ENCODE peak calls at places on chromosomes 4 and X, in five cellular contexts. W is CD8-positive, alpha-beta T cell; Y is upper lobe of right lung; F is HepG2; B is tibial nerve. E is an unnamed sample.
A peak's percentile ranks its signal among the peaks of the same experiment; 100 is the strongest.

GRCh38 chr4:86876894-86877685 is 15.1 kb downstream of the C4orf36 start:
- DNase-seq in F (no peak), B (no peak), Y (no peak), W (no peak), E (no peak)

GRCh38 chrX:9860826-9861225 is 74.6 kb downstream of the SHROOM2 start:
- DNase-seq in B (no peak), W (no peak), F (no peak), Y (no peak), E (no peak)

GRCh38 chrX:108219949-108220601 is 128.5 kb downstream of the ATG4A start:
- DNase-seq in F (no peak), Y (no peak), B (no peak), W (no peak), E (no peak)

GRCh38 chrX:18931972-18932371 is 51.9 kb downstream of the PHKA2 start:
- DNase-seq in B (no peak), F (peak; percentile 2), W (no peak), Y (no peak), E (no peak)

GRCh38 chr4:186592450-186592849 is 37.1 kb upstream of the MTNR1A start:
- DNase-seq in B (no peak), F (no peak), W (no peak), Y (no peak), E (no peak)

GRCh38 chr4:139852612-139853269 is 187.1 kb downstream of the MGST2 start:
- DNase-seq in F (no peak), W (no peak), Y (no peak), B (no peak), E (no peak)

GRCh38 chrX:56978172-56978571 is 17.2 kb downstream of the SPIN3 start:
- DNase-seq in W (peak; percentile 21), Y (no peak), B (no peak), F (peak; percentile 14), E (no peak)

GRCh38 chr4:177182156-177182555 is 127.5 kb upstream of the NEIL3 start:
- DNase-seq in F (no peak), B (no peak), W (no peak), Y (no peak), E (no peak)

GRCh38 chr4:83054928-83055327 is 19.9 kb downstream of the COPS4 start:
- DNase-seq in W (no peak), F (no peak), B (no peak), Y (no peak), E (no peak)
- H3K4me3 ChIP-seq in W (no peak overlapping the region), F (no peak overlapping the region), B (no peak overlapping the region), Y (no peak overlapping the region), E (no peak overlapping the region)

GRCh38 chr4:169254546-169254983 is 16.2 kb downstream of the SH3RF1 start:
- DNase-seq in W (no peak), F (peak; percentile 67), Y (no peak), B (no peak), E (no peak)
- H3K27ac ChIP-seq in W (no peak overlapping the region), F (peak overlapping the region; percentile 36), Y (no peak overlapping the region), B (no peak overlapping the region), E (peak overlapping the region; percentile 64)

GRCh38 chrX:136764206-136764605 is 16.5 kb downstream of the ARHGEF6 start:
- DNase-seq in F (no peak), W (no peak), Y (no peak), B (no peak), E (no peak)

GRCh38 chrX:136765957-136766356 is 14.8 kb downstream of the ARHGEF6 start:
- DNase-seq in F (no peak), Y (no peak), B (no peak), W (no peak), E (no peak)

GRCh38 chrX:136766785-136767103 is 14.0 kb downstream of the ARHGEF6 start:
- DNase-seq in Y (no peak), B (no peak), W (no peak), F (no peak), E (no peak)

GRCh38 chrX:136768469-136769084 is 12.2 kb downstream of the ARHGEF6 start:
- DNase-seq in W (peak; percentile 44), F (no peak), B (no peak), Y (no peak), E (peak; percentile 22)

DNA sequence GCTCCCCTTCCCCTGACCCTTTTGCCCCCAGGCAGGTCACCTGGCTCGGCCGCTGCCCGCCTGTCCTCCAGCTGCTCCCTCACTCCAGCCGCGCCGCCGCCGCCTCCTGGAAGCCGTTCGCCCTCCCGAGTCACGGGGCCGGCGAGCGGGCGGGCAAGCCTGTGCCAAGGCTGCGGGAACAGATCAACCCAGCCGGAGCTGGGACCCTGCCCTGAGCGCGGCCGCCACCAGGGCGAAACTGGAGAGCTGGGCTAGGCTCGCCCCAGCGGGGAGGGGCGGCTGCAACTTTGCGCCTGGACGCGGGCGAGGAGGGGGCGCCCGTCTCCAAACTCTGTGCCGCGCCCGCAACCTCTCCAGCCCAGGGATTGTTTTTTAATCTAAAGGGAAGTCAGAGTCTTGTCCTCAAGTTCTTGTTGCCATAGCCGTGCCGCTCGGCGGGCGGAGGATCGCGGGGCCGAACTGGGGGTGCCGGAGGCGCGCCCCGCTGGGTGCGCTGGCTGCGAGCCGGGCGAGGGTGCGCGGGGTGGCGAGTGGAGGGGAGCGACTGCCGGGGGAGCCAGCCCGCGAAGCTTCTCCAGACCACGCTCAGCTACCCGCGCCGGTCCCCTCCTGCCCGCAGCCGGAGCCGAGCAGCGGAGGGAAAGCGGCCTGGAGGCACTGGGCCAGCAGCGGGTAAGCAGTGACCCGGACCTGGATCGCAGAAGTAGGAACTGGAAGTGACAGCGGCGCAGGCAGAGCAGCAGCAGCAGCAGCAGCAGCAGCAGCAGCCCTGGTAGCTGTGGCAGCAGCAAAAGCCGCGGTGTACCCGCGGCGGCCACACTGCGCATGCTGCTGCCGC is 13.4 kb downstream of the ARHGEF6 start:
- DNase-seq in F (peak; percentile 1), W (peak; percentile 54), B (no peak), Y (peak; percentile 80), E (peak; percentile 72)
- TF ChIP-seq CTCF in F (peak; percentile 33), W (no peak), B (no peak), Y (no peak), E (peak; percentile 47)

GRCh38 chrX:39990388-39990787 is 107.4 kb downstream of the BCOR start:
- DNase-seq in Y (no peak), F (no peak), B (no peak), W (no peak), E (no peak)

GRCh38 chrX:39995457-39995856 is 102.3 kb downstream of the BCOR start:
- DNase-seq in B (no peak), F (no peak), Y (no peak), W (no peak), E (no peak)

GRCh38 chrX:39988496-39988895 is 109.3 kb downstream of the BCOR start:
- DNase-seq in Y (no peak), F (no peak), B (no peak), W (no peak), E (no peak)

GRCh38 chrX:39996561-39996960 is 101.2 kb downstream of the BCOR start:
- DNase-seq in W (no peak), F (no peak), B (no peak), Y (no peak), E (no peak)

GRCh38 chrX:39992300-39992699 is 105.5 kb downstream of the BCOR start:
- DNase-seq in B (no peak), Y (no peak), W (no peak), F (peak; percentile 73), E (no peak)
- H3K4me3 ChIP-seq in B (no peak overlapping the region), Y (no peak overlapping the region), W (no peak overlapping the region), F (peak overlapping the region; percentile 3), E (no peak overlapping the region)

DNA sequence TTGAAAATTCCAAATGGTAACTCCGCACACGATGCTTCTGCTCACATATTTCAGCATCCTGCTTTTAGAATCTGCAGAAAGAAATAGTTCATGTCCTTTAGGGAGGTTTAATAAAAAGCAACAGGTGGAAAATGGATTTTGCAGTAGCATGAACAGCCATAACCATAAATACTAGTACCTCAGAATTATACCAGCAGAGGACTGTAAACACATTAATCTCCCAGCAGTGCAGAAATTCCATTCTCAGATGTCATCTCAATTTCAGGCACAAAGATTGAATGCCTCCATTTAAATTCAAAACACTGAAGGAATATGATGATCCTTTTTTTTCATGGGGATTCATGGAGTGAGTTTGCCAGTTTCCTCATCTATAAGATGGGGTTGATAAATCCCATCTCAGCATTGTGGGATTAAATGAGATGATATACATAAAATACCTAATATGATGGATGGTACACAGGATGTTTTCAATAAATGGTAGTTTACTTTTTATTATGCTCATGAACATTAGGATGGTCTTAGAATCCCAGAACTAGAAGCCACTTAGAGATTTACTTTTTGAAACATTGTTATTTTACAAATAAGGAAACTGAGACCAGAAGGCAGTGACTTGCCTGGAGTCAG is 578 bp upstream of the LIMCH1 start:
- DNase-seq in F (no peak), B (no peak), W (no peak), Y (no peak), E (no peak)
- H3K27ac ChIP-seq in F (no peak overlapping the region), B (no peak overlapping the region), W (no peak overlapping the region), Y (peak overlapping the region; percentile 53), E (peak overlapping the region; percentile 91)

DNA sequence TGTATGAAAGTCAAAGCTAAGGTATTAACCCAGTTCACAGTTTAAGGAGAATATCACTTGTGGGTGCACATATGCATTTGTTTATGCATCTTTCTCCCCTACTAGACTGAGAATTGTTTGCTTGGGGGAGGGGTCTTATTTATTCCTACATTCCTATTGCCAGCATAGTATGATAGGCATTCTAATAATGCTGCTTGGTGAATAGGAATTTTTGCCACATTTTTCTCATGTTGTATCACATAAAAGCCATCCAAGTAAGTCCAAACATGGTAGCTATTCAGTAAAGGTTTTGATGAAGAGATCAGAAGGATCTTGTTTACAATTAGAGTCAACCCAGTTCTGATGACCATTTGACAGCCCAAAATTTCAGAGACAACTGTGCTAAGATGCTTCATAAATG is 48.6 kb downstream of the ASB9 start:
- DNase-seq in W (no peak), B (no peak), Y (no peak), F (no peak), E (no peak)
- TF ChIP-seq CTCF in W (no peak), B (no peak), Y (no peak), F (no peak), E (no peak)

DNA sequence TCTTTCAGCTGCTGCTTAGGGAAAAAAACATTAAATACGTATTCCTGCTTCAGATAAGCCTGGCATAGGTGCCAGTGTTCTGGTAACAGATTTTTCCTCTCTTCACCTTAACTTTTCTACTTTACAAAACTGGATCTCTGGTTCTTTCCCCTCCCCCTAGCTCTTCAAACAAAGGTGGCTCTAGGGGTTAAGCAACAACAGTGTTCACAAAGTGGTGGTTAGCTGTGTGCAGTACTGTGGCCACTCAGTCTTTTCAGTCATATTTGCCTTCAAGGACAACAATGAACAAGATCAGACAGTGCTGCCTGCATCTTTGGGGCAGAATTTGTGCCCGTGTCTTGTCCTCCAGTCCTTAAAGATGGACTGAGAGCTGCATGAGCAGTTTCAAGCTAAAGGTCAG is 15.1 kb upstream of the RGN start:
- DNase-seq in B (no peak), W (no peak), F (peak; percentile 48), Y (no peak), E (no peak)
- H3K4me3 ChIP-seq in B (no peak overlapping the region), W (no peak overlapping the region), F (no peak overlapping the region), Y (no peak overlapping the region), E (no peak overlapping the region)